ENCODE peak calls at places on chromosomes 16 and 17, in four cellular contexts. U is esophagus squamous epithelium, O is sigmoid colon, R is adrenal gland. L is an unnamed sample.

GRCh38 chr17:27879987-27880608 is 13.1 kb downstream of the LYRM9 start:
- DNase-seq in R (peak; percentile 82), O (peak; percentile 77), U (no peak), L (peak; percentile 67)

GRCh38 chr17:79377230-79377790 is 233.5 kb downstream of the RBFOX3 start:
- DNase-seq in O (no peak), U (no peak), R (no peak), L (no peak)

GRCh38 chr17:77349976-77350830 is 209.4 kb downstream of the SEC14L1 start:
- DNase-seq in R (no peak), O (peak; percentile 64), U (no peak), L (no peak)

GRCh38 chr17:34730816-34731215 is 151.4 kb downstream of the TMEM132E start:
- DNase-seq in O (peak; percentile 4), R (no peak), U (no peak), L (no peak)

GRCh38 chr17:10628756-10629155 is 28.4 kb downstream of the MYH3 start:
- DNase-seq in R (no peak), U (no peak), O (no peak), L (no peak)

GRCh38 chr17:79008666-79009387 is 737 bp downstream of the CANT1 start:
- DNase-seq in R (no peak), U (no peak), O (peak; percentile 46), L (peak; percentile 16)

GRCh38 chr17:72588561-72588960 is 467.7 kb downstream of the SOX9 start:
- DNase-seq in R (no peak), O (no peak), U (no peak), L (no peak)

GRCh38 chr17:78787444-78787843 is 5.4 kb upstream of the CYTH1 start:
- DNase-seq in R (no peak), U (no peak), O (no peak), L (no peak)

GRCh38 chr17:64218066-64218465 is 45.0 kb downstream of the TEX2 start:
- DNase-seq in U (no peak), R (no peak), O (no peak), L (no peak)

GRCh38 chr16:47470810-47471209 is 9.7 kb downstream of the PHKB start:
- DNase-seq in R (no peak), O (no peak), U (no peak), L (no peak)

GRCh38 chr16:12188674-12189249 is 212.2 kb downstream of the SNX29 start:
- DNase-seq in O (no peak), R (no peak), U (no peak), L (no peak)

GRCh38 chr16:8929086-8929748 is 34.5 kb downstream of the USP7 start:
- DNase-seq in O (no peak), R (no peak), U (no peak), L (no peak)

GRCh38 chr16:69567031-69567680 is 1.4 kb downstream of the NFAT5 start:
- DNase-seq in U (no peak), R (no peak), O (no peak), L (no peak)

GRCh38 chr17:31533546-31534155 is 142.2 kb downstream of the RAB11FIP4 start:
- DNase-seq in R (peak; percentile 46), O (no peak), U (no peak), L (no peak)

GRCh38 chr17:54426287-54426886 is 474.3 kb upstream of the TOM1L1 start:
- DNase-seq in U (no peak), R (no peak), O (no peak), L (no peak)

GRCh38 chr16:75237398-75238131 is 13.9 kb downstream of the BCAR1 start:
- DNase-seq in R (no peak), O (peak; percentile 64), U (no peak), L (peak; percentile 22)

GRCh38 chr16:56868175-56868574 is 3.2 kb downstream of the SLC12A3 start:
- DNase-seq in R (no peak), U (no peak), O (no peak), L (no peak)

GRCh38 chr16:56872863-56873391 is 7.9 kb downstream of the SLC12A3 start:
- DNase-seq in R (no peak), O (no peak), U (no peak), L (no peak)

GRCh38 chr16:56869513-56870270 is 4.7 kb downstream of the SLC12A3 start:
- DNase-seq in U (no peak), O (no peak), R (no peak), L (no peak)

GRCh38 chr16:56870271-56870888 is 5.4 kb downstream of the SLC12A3 start:
- DNase-seq in R (no peak), U (no peak), O (no peak), L (no peak)

DNA sequence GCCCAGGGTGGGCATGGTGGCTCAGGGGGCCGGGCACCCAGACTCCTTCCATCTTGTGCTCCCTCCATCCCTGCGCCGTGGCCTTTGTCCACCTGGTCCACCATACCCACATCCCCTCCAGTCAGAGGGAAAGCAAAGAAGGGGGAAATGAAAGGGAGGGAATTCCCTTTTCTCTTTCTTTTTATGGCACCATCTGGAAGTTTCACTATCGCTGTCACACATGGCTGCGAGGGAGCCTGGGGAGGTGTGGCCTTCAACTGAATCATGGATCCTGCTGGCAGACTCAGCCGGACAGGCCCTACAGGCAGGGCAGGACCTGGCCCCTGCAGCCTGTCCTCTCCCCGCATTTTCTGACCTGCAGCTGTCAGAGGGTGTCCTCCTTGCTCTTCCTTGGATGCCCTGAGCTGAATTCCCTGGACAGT is 6.2 kb downstream of the SLC12A3 start:
- DNase-seq in R (peak; percentile 70), U (no peak), O (no peak), L (no peak)
- H3K4me3 ChIP-seq in R (no peak overlapping the region), U (no peak overlapping the region), O (no peak overlapping the region), L (no peak overlapping the region)

DNA sequence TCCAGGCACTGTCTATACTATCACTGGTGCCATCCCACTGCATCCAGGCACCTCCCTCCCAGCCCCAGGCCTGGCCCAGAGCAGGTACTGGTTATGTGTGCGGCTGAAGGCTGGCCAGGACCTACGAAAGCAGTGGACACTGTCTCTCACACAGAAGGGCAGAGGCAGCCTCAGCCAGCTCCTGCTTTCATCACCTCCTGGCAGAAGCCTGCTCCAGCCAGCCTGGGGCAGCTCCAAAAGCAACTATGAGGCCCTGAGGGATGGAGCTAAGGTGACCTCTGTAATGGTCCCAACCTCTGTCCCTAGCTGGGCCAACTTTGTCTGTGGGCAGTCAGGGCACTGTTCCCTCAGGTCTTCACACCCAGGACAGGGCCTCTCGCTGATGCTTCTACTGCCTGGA is 18.8 kb downstream of the HSD11B2 start:
- DNase-seq in O (no peak), R (peak; percentile 69), U (no peak), L (peak; percentile 69)
- H3K4me1 ChIP-seq in O (peaks cover 52% of the 10 kb centered on the region), R (peaks cover 56% of the 10 kb centered on the region), U (peaks cover 13% of the 10 kb centered on the region), L (peaks cover 13% of the 10 kb centered on the region)

GRCh38 chr17:74836691-74837467 is 22.8 kb downstream of the GRIN2C start:
- DNase-seq in R (no peak), O (no peak), U (no peak), L (no peak)

GRCh38 chr17:74839955-74840354 is 19.7 kb downstream of the GRIN2C start:
- DNase-seq in O (no peak), R (no peak), U (no peak), L (no peak)

GRCh38 chr17:74836191-74836590 is 23.5 kb downstream of the GRIN2C start:
- DNase-seq in R (no peak), O (no peak), U (no peak), L (no peak)

GRCh38 chr17:74840500-74840899 is 19.2 kb downstream of the GRIN2C start:
- DNase-seq in O (no peak), U (no peak), R (no peak), L (no peak)

GRCh38 chr17:74838275-74838674 is 21.4 kb downstream of the GRIN2C start:
- DNase-seq in U (no peak), O (no peak), R (no peak), L (no peak)
- TF ChIP-seq POLR2A in U (no peak), O (no peak), R (no peak), L (no peak)

DNA sequence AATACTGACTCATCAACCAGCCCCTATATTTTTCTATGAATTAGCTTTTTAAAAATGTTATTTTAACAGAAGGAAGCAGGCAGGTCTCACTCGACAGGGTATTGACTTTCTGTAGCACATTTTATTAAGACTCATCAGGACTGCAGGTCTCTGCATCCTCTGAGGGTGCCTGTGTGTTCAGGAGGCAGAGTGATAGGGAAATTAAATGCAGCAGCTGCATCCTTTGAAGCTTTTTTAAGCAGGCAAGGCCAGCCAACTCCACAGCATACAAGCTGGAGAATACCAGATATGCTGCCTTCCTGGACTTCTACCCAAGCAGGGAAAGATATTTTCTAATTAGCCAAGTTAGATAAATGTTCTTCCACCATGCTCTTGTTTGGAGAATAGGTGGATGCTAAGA is 124.9 kb downstream of the WSCD1 start:
- DNase-seq in O (no peak), U (no peak), R (no peak), L (no peak)
- H3K4me3 ChIP-seq in O (no peak overlapping the region), U (no peak overlapping the region), R (no peak overlapping the region), L (no peak overlapping the region)

GRCh38 chr16:1532771-1533170 is 695 bp upstream of the TMEM204 start:
- DNase-seq in U (no peak), O (no peak), R (no peak), L (no peak)
- H3K4me1 ChIP-seq in U (peaks cover 42% of the 10 kb centered on the region), O (peaks cover 76% of the 10 kb centered on the region), R (peaks cover 10% of the 10 kb centered on the region), L (no peaks in the 10 kb centered on the region)

DNA sequence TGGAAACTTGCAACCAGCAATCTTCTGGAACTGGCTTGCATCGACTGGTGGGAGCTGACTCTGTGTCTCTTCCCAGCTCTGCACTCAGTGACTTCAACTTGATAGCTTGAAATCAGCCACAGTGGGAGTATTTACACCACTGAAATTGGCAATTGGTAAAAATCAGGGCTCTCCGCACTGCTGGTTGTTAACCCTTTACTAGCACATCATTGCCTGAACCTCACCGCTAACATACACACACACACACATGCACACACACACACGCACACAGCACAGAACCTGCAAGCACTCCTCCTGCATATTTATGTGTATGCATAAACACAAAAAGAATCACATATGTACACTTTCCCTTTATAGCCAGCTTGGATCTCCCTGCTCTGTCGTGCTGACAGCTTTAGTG is 7.8 kb upstream of the TMIGD1 start:
- DNase-seq in U (no peak), R (no peak), O (no peak), L (no peak)
- TF ChIP-seq POLR2A in U (no peak), R (no peak), O (no peak), L (no peak)

GRCh38 chr17:41797377-41797776 is 10.9 kb upstream of the JUP start:
- DNase-seq in O (no peak), U (no peak), R (no peak), L (no peak)

GRCh38 chr17:41802961-41803682 is 8.6 kb downstream of the P3H4 start:
- DNase-seq in O (no peak), R (no peak), U (no peak), L (no peak)

GRCh38 chr17:41800601-41801373 is 11.0 kb downstream of the P3H4 start:
- DNase-seq in U (no peak), O (peak; percentile 74), R (no peak), L (peak; percentile 36)

GRCh38 chr17:41799366-41799765 is 12.4 kb downstream of the P3H4 start:
- DNase-seq in R (no peak), U (no peak), O (no peak), L (no peak)

DNA sequence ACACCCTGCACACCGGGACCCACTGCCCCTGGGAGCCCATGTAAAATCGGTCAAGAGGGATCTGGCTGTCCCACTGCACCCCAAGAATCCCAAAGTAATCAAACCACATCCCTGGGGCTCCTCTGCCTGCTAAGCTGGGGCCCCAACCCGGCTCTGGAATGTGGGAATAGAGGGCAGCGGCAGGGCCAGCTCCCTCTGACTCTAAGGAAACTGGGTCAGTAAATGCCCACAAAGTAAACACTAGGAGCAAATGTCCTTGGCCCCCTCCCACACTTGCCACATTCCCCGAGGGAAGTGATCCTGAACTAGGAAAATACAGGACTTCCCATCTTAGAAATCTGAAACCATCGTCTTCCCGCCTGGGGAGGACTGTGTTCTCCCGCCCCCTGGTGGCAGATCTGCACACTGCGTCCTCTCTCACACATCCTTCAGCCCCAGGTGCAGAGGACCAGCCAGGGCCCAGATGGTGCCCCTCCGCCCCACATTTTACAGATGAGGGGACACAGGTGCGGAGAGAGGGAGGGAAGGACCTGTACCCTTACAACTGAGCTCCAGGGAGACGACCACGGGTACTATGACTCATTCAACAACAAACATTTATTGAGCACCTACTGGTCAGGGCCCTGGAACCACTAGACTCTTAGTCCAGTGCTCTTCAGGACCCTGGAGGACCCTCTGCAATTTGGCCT is 10.2 kb downstream of the P3H4 start:
- DNase-seq in R (peak; percentile 77), U (no peak), O (peak; percentile 91), L (peak; percentile 84)
- H3K4me3 ChIP-seq in R (no peak overlapping the region), U (peak overlapping the region; percentile 51), O (no peak overlapping the region), L (no peak overlapping the region)

L was measured in uterus.